ENCODE peak calls at places on chromosome 6, in six cellular contexts. J is testis, E is NT2/D1, R is cardiac muscle cell, P is GM23248, M is neuronal stem cell. G is an unnamed sample. For H3K4me1, the result is how much of the 10 kb centered on the place peaks cover.

GRCh38 chr6:133693565-133693964 is 195.3 kb upstream of the TCF21 start:
- DNase-seq in J (no peak), E (no peak), R (no peak), P (no peak), M (no peak), G (no peak)

GRCh38 chr6:20254295-20254694 is 42.0 kb upstream of the MBOAT1 start:
- DNase-seq in J (no peak), E (no peak), R (no peak), P (no peak), M (no peak), G (no peak)

GRCh38 chr6:69232506-69233194 is 564.2 kb downstream of the LMBRD1 start:
- DNase-seq in J (peak), E (peak), R (peak), P (peak), M (peak), G (peak)

GRCh38 chr6:57221936-57222683 is at the start of gene RAB23:
- DNase-seq in J (peak), E (peak), R (peak), P (peak), M (peak), G (peak)

GRCh38 chr6:19691465-19692167 is 145.6 kb upstream of the ID4 start:
- DNase-seq in J (peak), E (peak), R (peak), P (peak), M (peak), G (no peak)

GRCh38 chr6:149234051-149234962 is 83.2 kb upstream of the TAB2 start:
- DNase-seq in J (no peak), E (no peak), R (no peak), P (peak), M (no peak), G (no peak)

GRCh38 chr6:133807531-133807930 is 81.4 kb upstream of the TCF21 start:
- DNase-seq in J (no peak), E (no peak), R (no peak), P (no peak), M (no peak), G (no peak)

GRCh38 chr6:81362246-81362645 is 390.2 kb downstream of the TENT5A start:
- DNase-seq in J (no peak), E (no peak), R (no peak), P (peak), M (no peak), G (no peak)

GRCh38 chr6:158813032-158813431 is 6.1 kb downstream of the EZR start:
- DNase-seq in J (no peak), E (no peak), R (no peak), P (no peak), M (no peak), G (no peak)

GRCh38 chr6:145836170-145836569 is 21.6 kb upstream of the FBXO30 start:
- DNase-seq in J (no peak), E (peak), R (no peak), P (peak), M (no peak), G (no peak)

GRCh38 chr6:136464874-136465273 is 85.3 kb downstream of the MAP7 start:
- DNase-seq in J (no peak), E (no peak), R (no peak), P (no peak), M (no peak), G (no peak)

GRCh38 chr6:75748743-75749538 is at the start of gene MYO6:
- DNase-seq in J (peak), E (peak), R (peak), P (peak), M (peak), G (peak)

GRCh38 chr6:143060806-143061596 is at the start of gene AIG1:
- DNase-seq in J (peak), E (no peak), R (no peak), P (no peak), M (peak), G (peak)

GRCh38 chr6:142885182-142885867 is 59.7 kb downstream of the HIVEP2 start:
- DNase-seq in J (peak), E (peak), R (peak), P (peak), M (peak), G (no peak)

GRCh38 chr6:28522594-28523557 is 2.8 kb upstream of the GPX5 start:
- DNase-seq in J (no peak), E (no peak), R (no peak), P (no peak), M (no peak), G (no peak)

GRCh38 chr6:33577106-33577535 is 3.0 kb downstream of the BAK1 start:
- DNase-seq in J (peak), E (no peak), R (no peak), P (no peak), M (no peak), G (no peak)

GRCh38 chr6:134902074-134902861 is 47.6 kb downstream of the ALDH8A1 start:
- DNase-seq in J (peak), E (no peak), R (no peak), P (peak), M (no peak), G (no peak)

GRCh38 chr6:165936660-165937059 is 231.0 kb downstream of the TBXT start:
- DNase-seq in J (no peak), E (no peak), R (no peak), P (no peak), M (no peak), G (no peak)

GRCh38 chr6:129671442-129672344 is 38.3 kb downstream of the ARHGAP18 start:
- DNase-seq in J (no peak), E (no peak), R (no peak), P (no peak), M (no peak), G (no peak)

GRCh38 chr6:6351626-6352025 is 31.2 kb upstream of the F13A1 start:
- DNase-seq in J (no peak), E (no peak), R (peak), P (no peak), M (no peak), G (no peak)

GRCh38 chr6:14501240-14501639 is 383.7 kb downstream of the CD83 start:
- DNase-seq in J (no peak), E (peak), R (no peak), P (no peak), M (peak), G (no peak)

GRCh38 chr6:117951783-117952182 is 44.7 kb downstream of the SLC35F1 start:
- DNase-seq in J (no peak), E (peak), R (peak), P (no peak), M (peak), G (no peak)

GRCh38 chr6:75275067-75275466 is 9.5 kb downstream of the TMEM30A start:
- DNase-seq in J (no peak), E (no peak), R (no peak), P (peak), M (no peak), G (no peak)

GRCh38 chr6:12047304-12047703 is 35.2 kb downstream of the HIVEP1 start:
- DNase-seq in J (no peak), E (no peak), R (no peak), P (no peak), M (no peak), G (no peak)

GRCh38 chr6:24630861-24631505 is 15.0 kb downstream of the KIAA0319 start:
- DNase-seq in J (no peak), E (no peak), R (peak), P (no peak), M (no peak), G (no peak)

GRCh38 chr6:48664850-48665249 is 553.9 kb upstream of the PTCHD4 start:
- DNase-seq in J (no peak), E (no peak), R (no peak), P (no peak), M (no peak), G (no peak)

GRCh38 chr6:15340105-15340601 is 94.3 kb downstream of the JARID2 start:
- DNase-seq in J (no peak), E (no peak), R (no peak), P (no peak), M (no peak), G (no peak)

GRCh38 chr6:157063176-157063934 is 260.0 kb downstream of the TMEM242 start:
- DNase-seq in J (no peak), E (no peak), R (no peak), P (no peak), M (no peak), G (no peak)
- H3K4me1 ChIP-seq in J (under half), E (under half), R (under half), P (under half), M (under half), G (under half)

DNA sequence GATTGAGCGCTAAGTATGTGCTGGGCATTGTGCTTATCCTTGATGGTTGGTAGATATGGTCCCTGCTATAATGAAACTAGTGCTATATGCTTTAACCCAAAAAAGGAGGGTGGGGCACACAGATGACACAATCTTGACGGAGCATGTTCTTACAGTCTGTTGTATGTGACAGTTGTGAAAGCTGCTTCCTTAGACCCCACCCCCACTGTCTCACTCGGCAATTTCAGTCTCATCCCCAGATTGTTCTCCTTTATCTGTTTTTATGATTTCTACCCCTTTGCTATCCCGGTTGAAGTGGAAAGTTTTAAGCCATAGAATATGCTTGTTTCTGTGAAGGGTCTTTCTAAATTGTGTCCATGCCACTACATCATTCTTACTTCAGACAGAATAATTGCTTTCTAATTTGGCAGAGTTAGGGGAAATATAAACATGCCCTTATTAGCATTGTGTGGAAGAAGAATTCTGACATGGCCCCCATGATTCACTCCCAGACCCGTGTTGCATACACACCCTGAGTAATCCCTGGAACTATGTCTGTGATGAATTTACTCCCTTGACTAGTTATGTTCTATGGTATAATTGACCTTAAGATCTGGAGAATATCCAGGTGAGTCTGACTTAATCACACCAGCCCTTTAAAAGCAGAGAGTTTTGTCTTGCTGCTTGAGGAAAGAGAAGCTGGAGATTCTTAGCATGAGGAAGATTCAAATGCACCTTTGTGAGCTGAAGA is 262.7 kb downstream of the SOX4 start:
- DNase-seq in J (no peak), E (no peak), R (no peak), P (peak), M (no peak), G (no peak)
- H3K4me3 ChIP-seq in J (no peak), E (no peak), R (no peak), P (peak), M (no peak), G (no peak)

GRCh38 chr6:31178143-31179041 is 7.9 kb upstream of the POU5F1 start:
- DNase-seq in J (no peak), E (no peak), R (no peak), P (no peak), M (no peak), G (no peak)
- H3K4me1 ChIP-seq in J (under half), E (under half), R (under half), P (under half), M (under half), G (under half)

DNA sequence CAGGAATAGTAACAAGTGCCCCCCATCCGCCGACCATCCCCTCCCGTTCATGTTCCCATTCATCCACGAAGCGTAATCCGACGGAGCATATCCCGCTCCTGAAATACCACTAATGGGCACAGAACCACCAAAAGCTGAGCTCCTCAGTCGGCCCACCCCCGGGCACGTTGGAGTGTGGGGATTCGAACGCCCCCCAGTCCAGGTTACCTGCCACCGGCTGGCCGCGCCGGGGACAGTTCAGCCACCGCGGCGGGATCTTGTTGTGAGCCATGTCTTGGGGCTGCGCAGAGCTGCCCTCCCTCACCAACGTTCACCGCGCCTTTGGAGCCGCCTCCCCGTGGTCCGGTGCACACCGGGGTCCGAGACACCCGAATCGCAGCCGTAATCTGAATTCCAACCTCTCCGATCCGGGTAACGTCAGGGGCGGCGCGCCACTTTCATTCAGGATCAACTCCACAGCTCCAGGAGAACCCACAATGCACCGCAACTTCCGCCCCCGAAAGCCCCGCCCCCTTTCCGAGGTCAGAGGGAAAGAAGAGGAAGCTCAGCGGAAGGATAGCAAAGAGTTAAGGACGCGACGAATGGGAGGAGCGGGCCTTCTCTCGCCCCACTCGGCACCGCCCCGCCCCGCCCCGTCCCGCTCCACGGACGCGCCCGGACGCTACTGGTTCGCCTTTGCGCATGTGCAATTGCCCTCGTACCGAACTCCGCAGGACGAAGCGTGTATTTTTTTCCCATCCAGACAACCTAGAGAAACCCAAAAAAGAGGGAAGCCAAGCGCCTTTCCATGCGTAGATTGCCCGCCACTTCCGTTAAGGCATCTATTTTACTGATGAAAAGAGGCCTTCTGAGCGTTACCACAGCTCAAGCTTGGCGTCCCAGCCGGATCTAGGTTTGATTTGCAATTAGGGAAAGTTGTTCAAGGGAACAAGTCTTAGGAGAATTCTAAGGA is at the start of gene RNGTT:
- DNase-seq in J (peak), E (peak), R (peak), P (peak), M (peak), G (peak)
- H3K4me3 ChIP-seq in J (peak), E (peak), R (peak), P (peak), M (peak), G (peak)

GRCh38 chr6:111483736-111484654 is 977 bp upstream of the REV3L start:
- DNase-seq in J (peak), E (peak), R (peak), P (peak), M (peak), G (peak)
- H3K4me1 ChIP-seq in J (under half), E (under half), R (under half), P (under half), M (under half), G (under half)